ENCODE peak calls at places on chromosomes 16 and 17, in seven cellular contexts. One of them, this sample, is unnamed.
A peak's percentile ranks its signal among the peaks of the same experiment; 100 is the strongest.

GRCh38 chr17:27756467-27757371 is 43.6 kb downstream of the NOS2 start:
- DNase-seq in B cell: peak; percentile 21
- DNase-seq in substantia nigra: no peak
- DNase-seq in COLO829: peak; percentile 18
- DNase-seq in activated T-cell treated with anti-CD3 and anti-CD28 coated beads for 1 hour: peak; percentile 27
- DNase-seq in ELR: peak; percentile 57
- DNase-seq in mesothelial cell of epicardium: no peak
- DNase-seq in this sample: no peak

GRCh38 chr16:79437764-79438728 is 162.5 kb downstream of the MAF start:
- DNase-seq in B cell: no peak
- DNase-seq in substantia nigra: peak; percentile 47
- DNase-seq in COLO829: no peak
- DNase-seq in activated T-cell treated with anti-CD3 and anti-CD28 coated beads for 1 hour: no peak
- DNase-seq in ELR: no peak
- DNase-seq in mesothelial cell of epicardium: no peak
- DNase-seq in this sample: no peak

GRCh38 chr16:27301236-27301861 is 12.4 kb upstream of the IL4R start:
- DNase-seq in B cell: no peak
- DNase-seq in substantia nigra: no peak
- DNase-seq in COLO829: no peak
- DNase-seq in activated T-cell treated with anti-CD3 and anti-CD28 coated beads for 1 hour: no peak
- DNase-seq in ELR: no peak
- DNase-seq in mesothelial cell of epicardium: no peak
- DNase-seq in this sample: no peak

GRCh38 chr17:61303334-61304096 is 96.1 kb upstream of the TBX2 start:
- DNase-seq in B cell: no peak
- DNase-seq in substantia nigra: no peak
- DNase-seq in COLO829: no peak
- DNase-seq in activated T-cell treated with anti-CD3 and anti-CD28 coated beads for 1 hour: no peak
- DNase-seq in ELR: peak; percentile 18
- DNase-seq in mesothelial cell of epicardium: no peak
- DNase-seq in this sample: no peak

GRCh38 chr16:2250652-2251280 is 621 bp downstream of the ECI1 start:
- DNase-seq in B cell: peak; percentile 30
- DNase-seq in substantia nigra: no peak
- DNase-seq in COLO829: no peak
- DNase-seq in activated T-cell treated with anti-CD3 and anti-CD28 coated beads for 1 hour: peak; percentile 17
- DNase-seq in ELR: peak; percentile 45
- DNase-seq in mesothelial cell of epicardium: no peak
- DNase-seq in this sample: no peak

GRCh38 chr17:6187836-6188235 is 117.7 kb downstream of the WSCD1 start:
- DNase-seq in B cell: no peak
- DNase-seq in substantia nigra: no peak
- DNase-seq in COLO829: no peak
- DNase-seq in activated T-cell treated with anti-CD3 and anti-CD28 coated beads for 1 hour: no peak
- DNase-seq in ELR: peak; percentile 15
- DNase-seq in mesothelial cell of epicardium: no peak
- DNase-seq in this sample: no peak

GRCh38 chr16:24734382-24734781 is 4.9 kb downstream of the TNRC6A start:
- DNase-seq in B cell: no peak
- DNase-seq in substantia nigra: no peak
- DNase-seq in COLO829: no peak
- DNase-seq in activated T-cell treated with anti-CD3 and anti-CD28 coated beads for 1 hour: no peak
- DNase-seq in ELR: no peak
- DNase-seq in mesothelial cell of epicardium: no peak
- DNase-seq in this sample: no peak

GRCh38 chr17:333626-334396 is 18.8 kb downstream of the RPH3AL start:
- DNase-seq in B cell: no peak
- DNase-seq in substantia nigra: peak; percentile 50
- DNase-seq in COLO829: peak; percentile 14
- DNase-seq in activated T-cell treated with anti-CD3 and anti-CD28 coated beads for 1 hour: peak; percentile 25
- DNase-seq in ELR: no peak
- DNase-seq in mesothelial cell of epicardium: no peak
- DNase-seq in this sample: no peak

GRCh38 chr17:56909742-56910508 is 3.9 kb downstream of the TRIM25 start:
- DNase-seq in B cell: no peak
- DNase-seq in substantia nigra: no peak
- DNase-seq in COLO829: no peak
- DNase-seq in activated T-cell treated with anti-CD3 and anti-CD28 coated beads for 1 hour: no peak
- DNase-seq in ELR: no peak
- DNase-seq in mesothelial cell of epicardium: no peak
- DNase-seq in this sample: no peak

GRCh38 chr17:21376835-21377690 is 906 bp downstream of the KCNJ12 start:
- DNase-seq in B cell: no peak
- DNase-seq in substantia nigra: no peak
- DNase-seq in COLO829: no peak
- DNase-seq in activated T-cell treated with anti-CD3 and anti-CD28 coated beads for 1 hour: no peak
- DNase-seq in ELR: peak; percentile 51
- DNase-seq in mesothelial cell of epicardium: no peak
- DNase-seq in this sample: no peak

GRCh38 chr17:63973247-63973646 is 529 bp upstream of the SCN4A start:
- DNase-seq in B cell: no peak
- DNase-seq in substantia nigra: no peak
- DNase-seq in COLO829: no peak
- DNase-seq in activated T-cell treated with anti-CD3 and anti-CD28 coated beads for 1 hour: no peak
- DNase-seq in ELR: no peak
- DNase-seq in mesothelial cell of epicardium: no peak
- DNase-seq in this sample: no peak

GRCh38 chr16:89370601-89371000 is 119.8 kb downstream of the ANKRD11 start:
- DNase-seq in B cell: no peak
- DNase-seq in substantia nigra: no peak
- DNase-seq in COLO829: no peak
- DNase-seq in activated T-cell treated with anti-CD3 and anti-CD28 coated beads for 1 hour: no peak
- DNase-seq in ELR: no peak
- DNase-seq in mesothelial cell of epicardium: no peak
- DNase-seq in this sample: no peak

GRCh38 chr17:68383443-68384321 is 73.6 kb downstream of the WIPI1 start:
- DNase-seq in B cell: no peak
- DNase-seq in substantia nigra: no peak
- DNase-seq in COLO829: peak; percentile 70
- DNase-seq in activated T-cell treated with anti-CD3 and anti-CD28 coated beads for 1 hour: no peak
- DNase-seq in ELR: peak; percentile 97
- DNase-seq in mesothelial cell of epicardium: no peak
- DNase-seq in this sample: no peak

GRCh38 chr17:41917192-41917591 is 1.6 kb downstream of the ACLY start:
- DNase-seq in B cell: no peak
- DNase-seq in substantia nigra: no peak
- DNase-seq in COLO829: peak; percentile 84
- DNase-seq in activated T-cell treated with anti-CD3 and anti-CD28 coated beads for 1 hour: no peak
- DNase-seq in ELR: peak; percentile 28
- DNase-seq in mesothelial cell of epicardium: no peak
- DNase-seq in this sample: no peak

GRCh38 chr17:15270628-15271381 is 5.7 kb upstream of the PMP22 start:
- DNase-seq in B cell: no peak
- DNase-seq in substantia nigra: no peak
- DNase-seq in COLO829: no peak
- DNase-seq in activated T-cell treated with anti-CD3 and anti-CD28 coated beads for 1 hour: no peak
- DNase-seq in ELR: no peak
- DNase-seq in mesothelial cell of epicardium: no peak
- DNase-seq in this sample: no peak

GRCh38 chr16:65842067-65842466 is 524.4 kb upstream of the CDH5 start:
- DNase-seq in B cell: no peak
- DNase-seq in substantia nigra: no peak
- DNase-seq in COLO829: no peak
- DNase-seq in activated T-cell treated with anti-CD3 and anti-CD28 coated beads for 1 hour: no peak
- DNase-seq in ELR: peak; percentile 7
- DNase-seq in mesothelial cell of epicardium: no peak
- DNase-seq in this sample: no peak